ENCODE peak calls at places on chromosomes 3 and 15, in ten cellular contexts. T, R, H, D, S, I, B, A, W and Z are unnamed samples.

GRCh38 chr15:81115054-81115939 is 18.8 kb upstream of the CFAP161 start:
- DNase-seq in W (no peak), D (peak; percentile 9), I (no peak), T (no peak), R (no peak), B (no peak), S (no peak), A (no peak), H (no peak), Z (no peak)

GRCh38 chr3:186098740-186099139 is 10.1 kb downstream of the ETV5 start:
- DNase-seq in A (no peak), D (no peak), H (no peak), R (no peak), I (no peak), W (no peak), T (no peak), B (no peak), S (no peak), Z (no peak)

GRCh38 chr15:71679223-71680078 is 130.9 kb upstream of the NR2E3 start:
- DNase-seq in S (no peak), B (peak; percentile 47), H (no peak), W (no peak), R (no peak), I (no peak), D (no peak), A (peak; percentile 24), T (no peak), Z (no peak)

GRCh38 chr3:169146112-169146665 is 517.3 kb downstream of the MECOM start:
- DNase-seq in H (peak; percentile 12), D (no peak), S (peak; percentile 37), R (no peak), W (peak; percentile 7), I (no peak), A (peak; percentile 76), T (no peak), B (peak; percentile 69), Z (no peak)

GRCh38 chr15:80916056-80916455 is 73.6 kb downstream of the MESD start:
- DNase-seq in D (no peak), A (no peak), B (no peak), H (no peak), I (no peak), S (no peak), R (no peak), T (no peak), W (no peak), Z (no peak)

GRCh38 chr3:159080821-159081220 is 279.0 kb downstream of the MFSD1 start:
- DNase-seq in D (no peak), B (no peak), W (no peak), S (no peak), A (no peak), R (no peak), H (no peak), T (no peak), I (no peak), Z (no peak)

GRCh38 chr15:60004846-60005351 is 788 bp downstream of the FOXB1 start:
- DNase-seq in H (no peak), S (no peak), A (peak; percentile 23), I (no peak), R (no peak), B (no peak), W (peak; percentile 34), D (no peak), T (no peak), Z (no peak)

GRCh38 chr3:109563149-109563548 is 225.8 kb upstream of the DPPA4 start:
- DNase-seq in R (no peak), I (no peak), T (peak; percentile 36), B (no peak), S (no peak), W (no peak), A (no peak), D (no peak), H (no peak), Z (no peak)

GRCh38 chr3:109809513-109809912 is 472.2 kb upstream of the DPPA4 start:
- DNase-seq in D (no peak), W (no peak), B (no peak), H (no peak), T (no peak), R (no peak), S (no peak), A (no peak), I (no peak), Z (no peak)

GRCh38 chr3:193391902-193392301 is 13.3 kb upstream of the ATP13A5 start:
- DNase-seq in B (no peak), W (no peak), T (no peak), R (no peak), A (no peak), I (no peak), H (no peak), S (no peak), D (peak; percentile 11), Z (no peak)

GRCh38 chr3:148727242-148727641 is 29.5 kb downstream of the AGTR1 start:
- DNase-seq in I (no peak), B (peak; percentile 39), S (no peak), D (peak; percentile 2), T (no peak), W (peak; percentile 11), A (peak; percentile 13), H (no peak), R (peak; percentile 80), Z (no peak)

GRCh38 chr3:7915356-7915755 is 586.3 kb upstream of the LMCD1 start:
- DNase-seq in W (no peak), H (no peak), D (no peak), S (no peak), B (no peak), A (no peak), I (no peak), R (no peak), T (no peak), Z (no peak)

GRCh38 chr15:38189651-38190280 is 62.9 kb upstream of the SPRED1 start:
- DNase-seq in A (no peak), B (no peak), I (no peak), T (no peak), S (no peak), D (no peak), W (no peak), R (peak; percentile 4), H (no peak), Z (no peak)

GRCh38 chr3:23324745-23325144 is 121.6 kb downstream of the UBE2E2 start:
- DNase-seq in W (peak; percentile 8), A (peak; percentile 73), S (no peak), B (peak; percentile 63), H (no peak), R (no peak), T (no peak), I (no peak), D (no peak), Z (no peak)

GRCh38 chr3:148202386-148202785 is 495.3 kb upstream of the AGTR1 start:
- DNase-seq in D (no peak), T (no peak), R (peak; percentile 82), W (no peak), A (no peak), B (no peak), S (no peak), I (no peak), H (no peak), Z (no peak)

GRCh38 chr3:157500232-157500631 is 3.0 kb downstream of the VEPH1 start:
- DNase-seq in W (no peak), B (no peak), R (no peak), D (no peak), S (no peak), A (no peak), I (no peak), H (no peak), T (no peak), Z (no peak)

GRCh38 chr3:122689587-122689986 is 8.9 kb downstream of the PARP14 start:
- DNase-seq in B (peak; percentile 17), A (peak; percentile 67), W (no peak), H (no peak), D (no peak), T (no peak), I (no peak), S (no peak), R (peak; percentile 27), Z (no peak)

GRCh38 chr3:77746892-77747291 is 707.0 kb downstream of the ROBO2 start:
- DNase-seq in H (no peak), T (no peak), B (no peak), W (no peak), R (peak; percentile 60), S (no peak), I (no peak), D (no peak), A (no peak), Z (no peak)

GRCh38 chr15:26365077-26365476 is 407.8 kb downstream of the GABRB3 start:
- DNase-seq in H (no peak), S (no peak), I (no peak), B (no peak), A (no peak), T (no peak), D (no peak), W (no peak), R (no peak), Z (no peak)